ENCODE peak calls at places on chromosomes 6 and 20, in five cellular contexts. One of them, this sample, is unnamed.
A peak's percentile ranks its signal among the peaks of the same experiment; 100 is the strongest.

GRCh38 chr6:166958926-166959861 is 2.8 kb upstream of the RNASET2 start:
- DNase-seq in left ventricle myocardium inferior: no peak
- DNase-seq in HCT116: no peak
- DNase-seq in tibial nerve: no peak
- DNase-seq in fibroblast of lung: no peak
- DNase-seq in this sample: no peak

GRCh38 chr6:37303891-37304503 is 46.1 kb upstream of the TMEM217 start:
- DNase-seq in left ventricle myocardium inferior: no peak
- DNase-seq in HCT116: peak; percentile 10
- DNase-seq in tibial nerve: no peak
- DNase-seq in fibroblast of lung: peak; percentile 60
- DNase-seq in this sample: no peak

GRCh38 chr20:57451356-57451755 is 60.2 kb downstream of the RBM38 start:
- DNase-seq in left ventricle myocardium inferior: no peak
- DNase-seq in HCT116: no peak
- DNase-seq in tibial nerve: no peak
- DNase-seq in fibroblast of lung: no peak
- DNase-seq in this sample: no peak

GRCh38 chr20:13552061-13552460 is 86.7 kb downstream of the TASP1 start:
- DNase-seq in left ventricle myocardium inferior: no peak
- DNase-seq in HCT116: no peak
- DNase-seq in tibial nerve: no peak
- DNase-seq in fibroblast of lung: no peak
- DNase-seq in this sample: no peak

GRCh38 chr6:87724994-87725811 is 23.2 kb upstream of the AKIRIN2 start:
- DNase-seq in left ventricle myocardium inferior: no peak
- DNase-seq in HCT116: no peak
- DNase-seq in tibial nerve: no peak
- DNase-seq in fibroblast of lung: no peak
- DNase-seq in this sample: no peak

GRCh38 chr6:17305219-17306001 is 24.2 kb downstream of the RBM24 start:
- DNase-seq in left ventricle myocardium inferior: no peak
- DNase-seq in HCT116: no peak
- DNase-seq in tibial nerve: no peak
- DNase-seq in fibroblast of lung: no peak
- DNase-seq in this sample: no peak

GRCh38 chr6:87914637-87915395 is 132.8 kb upstream of the SPACA1 start:
- DNase-seq in left ventricle myocardium inferior: no peak
- DNase-seq in HCT116: no peak
- DNase-seq in tibial nerve: no peak
- DNase-seq in fibroblast of lung: no peak
- DNase-seq in this sample: no peak

GRCh38 chr6:29553268-29554057 is 6.1 kb downstream of the UBD start:
- DNase-seq in left ventricle myocardium inferior: peak; percentile 73
- DNase-seq in HCT116: no peak
- DNase-seq in tibial nerve: no peak
- DNase-seq in fibroblast of lung: peak; percentile 57
- DNase-seq in this sample: no peak

GRCh38 chr6:117344444-117345291 is 79.3 kb downstream of the VGLL2 start:
- DNase-seq in left ventricle myocardium inferior: no peak
- DNase-seq in HCT116: no peak
- DNase-seq in tibial nerve: no peak
- DNase-seq in fibroblast of lung: no peak
- DNase-seq in this sample: no peak

GRCh38 chr20:63553933-63554290 is at the start of gene FNDC11:
- DNase-seq in left ventricle myocardium inferior: no peak
- DNase-seq in HCT116: no peak
- DNase-seq in tibial nerve: no peak
- DNase-seq in fibroblast of lung: no peak
- DNase-seq in this sample: no peak

GRCh38 chr6:36839819-36840379 is 655 bp upstream of the CPNE5 start:
- DNase-seq in left ventricle myocardium inferior: peak; percentile 67
- DNase-seq in HCT116: peak; percentile 4
- DNase-seq in tibial nerve: no peak
- DNase-seq in fibroblast of lung: peak; percentile 25
- DNase-seq in this sample: no peak

DNA sequence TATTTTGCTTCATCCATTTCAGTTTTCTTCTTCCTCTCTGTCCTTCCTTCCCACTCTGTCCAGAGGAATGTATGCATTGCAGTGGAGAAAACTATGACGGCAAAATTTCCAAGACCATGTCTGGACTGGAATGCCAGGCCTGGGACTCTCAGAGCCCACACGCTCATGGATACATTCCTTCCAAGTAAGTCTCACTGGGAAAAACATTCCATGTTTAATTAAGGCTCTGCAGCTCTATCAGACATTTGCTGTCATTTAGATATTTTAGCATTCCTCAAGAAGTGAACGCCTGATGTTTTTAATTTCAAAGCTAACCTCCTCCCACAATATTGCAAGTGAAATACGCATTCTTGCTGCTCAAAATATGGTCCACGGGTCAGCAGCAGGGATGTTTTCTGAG is 12.7 kb downstream of the PLG start:
- DNase-seq in left ventricle myocardium inferior: no peak
- DNase-seq in HCT116: no peak
- DNase-seq in tibial nerve: no peak
- DNase-seq in fibroblast of lung: no peak
- DNase-seq in this sample: no peak
- H3K27ac ChIP-seq in left ventricle myocardium inferior: no peak overlapping the region
- H3K27ac ChIP-seq in HCT116: no peak overlapping the region
- H3K27ac ChIP-seq in tibial nerve: no peak overlapping the region
- H3K27ac ChIP-seq in fibroblast of lung: no peak overlapping the region
- H3K27ac ChIP-seq in this sample: no peak overlapping the region

GRCh38 chr6:14270142-14270893 is 152.7 kb downstream of the CD83 start:
- DNase-seq in left ventricle myocardium inferior: no peak
- DNase-seq in HCT116: no peak
- DNase-seq in tibial nerve: no peak
- DNase-seq in fibroblast of lung: no peak
- DNase-seq in this sample: no peak

GRCh38 chr6:14272111-14273085 is 154.8 kb downstream of the CD83 start:
- DNase-seq in left ventricle myocardium inferior: no peak
- DNase-seq in HCT116: no peak
- DNase-seq in tibial nerve: no peak
- DNase-seq in fibroblast of lung: no peak
- DNase-seq in this sample: no peak

GRCh38 chr6:14269434-14269833 is 151.9 kb downstream of the CD83 start:
- DNase-seq in left ventricle myocardium inferior: no peak
- DNase-seq in HCT116: no peak
- DNase-seq in tibial nerve: no peak
- DNase-seq in fibroblast of lung: no peak
- DNase-seq in this sample: no peak

GRCh38 chr6:14273196-14273595 is 155.6 kb downstream of the CD83 start:
- DNase-seq in left ventricle myocardium inferior: no peak
- DNase-seq in HCT116: no peak
- DNase-seq in tibial nerve: no peak
- DNase-seq in fibroblast of lung: no peak
- DNase-seq in this sample: no peak

GRCh38 chr6:14270925-14271791 is 153.6 kb downstream of the CD83 start:
- DNase-seq in left ventricle myocardium inferior: no peak
- DNase-seq in HCT116: peak; percentile 99
- DNase-seq in tibial nerve: no peak
- DNase-seq in fibroblast of lung: peak; percentile 71
- DNase-seq in this sample: peak; percentile 20
- TF ChIP-seq CTCF in left ventricle myocardium inferior: no peak
- TF ChIP-seq CTCF in HCT116: no peak
- TF ChIP-seq CTCF in tibial nerve: no peak
- TF ChIP-seq CTCF in fibroblast of lung: no peak
- TF ChIP-seq CTCF in this sample: no peak

GRCh38 chr6:39366875-39367618 is 44.5 kb upstream of the KCNK16 start:
- DNase-seq in left ventricle myocardium inferior: no peak
- DNase-seq in HCT116: no peak
- DNase-seq in tibial nerve: no peak
- DNase-seq in fibroblast of lung: no peak
- DNase-seq in this sample: no peak
- H3K4me3 ChIP-seq in left ventricle myocardium inferior: no peak overlapping the region
- H3K4me3 ChIP-seq in HCT116: no peak overlapping the region
- H3K4me3 ChIP-seq in tibial nerve: no peak overlapping the region
- H3K4me3 ChIP-seq in fibroblast of lung: no peak overlapping the region
- H3K4me3 ChIP-seq in this sample: no peak overlapping the region

GRCh38 chr6:56517155-56517745 is 125.4 kb downstream of the DST start:
- DNase-seq in left ventricle myocardium inferior: no peak
- DNase-seq in HCT116: no peak
- DNase-seq in tibial nerve: no peak
- DNase-seq in fibroblast of lung: peak; percentile 90
- DNase-seq in this sample: peak; percentile 38
- H3K27ac ChIP-seq in left ventricle myocardium inferior: peak overlapping the region; percentile 84
- H3K27ac ChIP-seq in HCT116: no peak overlapping the region
- H3K27ac ChIP-seq in tibial nerve: no peak overlapping the region
- H3K27ac ChIP-seq in fibroblast of lung: peak overlapping the region; percentile 7
- H3K27ac ChIP-seq in this sample: no peak overlapping the region

This sample was measured in AG04450.